ENCODE peak calls at places on chromosomes 4 and X, in four cellular contexts. One of them, this sample, is unnamed.

GRCh38 chr4:112153222-112153791 is 8.1 kb downstream of the FAM241A start:
- DNase-seq in esophagus muscularis mucosa: no peak
- DNase-seq in upper lobe of left lung: no peak
- DNase-seq in transverse colon: no peak
- DNase-seq in this sample: no peak

GRCh38 chrX:110941906-110942305 is 146.3 kb upstream of the CHRDL1 start:
- DNase-seq in esophagus muscularis mucosa: no peak
- DNase-seq in upper lobe of left lung: no peak
- DNase-seq in transverse colon: no peak
- DNase-seq in this sample: no peak

GRCh38 chrX:103585421-103586313 is at the start of gene TCEAL4:
- DNase-seq in esophagus muscularis mucosa: no peak
- DNase-seq in upper lobe of left lung: peak; percentile 86
- DNase-seq in transverse colon: peak; percentile 68
- DNase-seq in this sample: peak; percentile 80

GRCh38 chr4:93764647-93765246 is 63.8 kb upstream of the ATOH1 start:
- DNase-seq in esophagus muscularis mucosa: no peak
- DNase-seq in upper lobe of left lung: no peak
- DNase-seq in transverse colon: no peak
- DNase-seq in this sample: no peak

GRCh38 chr4:29277381-29277780 is 1442.8 kb upstream of the PCDH7 start:
- DNase-seq in esophagus muscularis mucosa: no peak
- DNase-seq in upper lobe of left lung: no peak
- DNase-seq in transverse colon: no peak
- DNase-seq in this sample: no peak

GRCh38 chr4:3233391-3234071 is 15.4 kb upstream of the MSANTD1 start:
- DNase-seq in esophagus muscularis mucosa: no peak
- DNase-seq in upper lobe of left lung: no peak
- DNase-seq in transverse colon: no peak
- DNase-seq in this sample: no peak

GRCh38 chr4:42151568-42152506 is 618 bp downstream of the BEND4 start:
- DNase-seq in esophagus muscularis mucosa: no peak
- DNase-seq in upper lobe of left lung: peak; percentile 86
- DNase-seq in transverse colon: peak; percentile 51
- DNase-seq in this sample: no peak

GRCh38 chrX:138775501-138775900 is 64.0 kb upstream of the FGF13 start:
- DNase-seq in esophagus muscularis mucosa: no peak
- DNase-seq in upper lobe of left lung: no peak
- DNase-seq in transverse colon: no peak
- DNase-seq in this sample: no peak

GRCh38 chr4:74283614-74284013 is 24.7 kb upstream of the EPGN start:
- DNase-seq in esophagus muscularis mucosa: no peak
- DNase-seq in upper lobe of left lung: no peak
- DNase-seq in transverse colon: no peak
- DNase-seq in this sample: no peak

GRCh38 chrX:56994375-56995270 is 718 bp downstream of the SPIN3 start:
- DNase-seq in esophagus muscularis mucosa: no peak
- DNase-seq in upper lobe of left lung: peak; percentile 48
- DNase-seq in transverse colon: no peak
- DNase-seq in this sample: no peak

GRCh38 chr4:78542373-78542772 is 9.2 kb upstream of the ANXA3 start:
- DNase-seq in esophagus muscularis mucosa: no peak
- DNase-seq in upper lobe of left lung: no peak
- DNase-seq in transverse colon: no peak
- DNase-seq in this sample: no peak

GRCh38 chrX:32408389-32408788 is 803.0 kb downstream of the DMD start:
- DNase-seq in esophagus muscularis mucosa: no peak
- DNase-seq in upper lobe of left lung: no peak
- DNase-seq in transverse colon: no peak
- DNase-seq in this sample: no peak

GRCh38 chrX:17860811-17861495 is at the start of gene RAI2:
- DNase-seq in esophagus muscularis mucosa: no peak
- DNase-seq in upper lobe of left lung: peak; percentile 87
- DNase-seq in transverse colon: peak; percentile 22
- DNase-seq in this sample: peak; percentile 78

GRCh38 chrX:129540068-129540653 is at the start of gene OCRL:
- DNase-seq in esophagus muscularis mucosa: peak; percentile 92
- DNase-seq in upper lobe of left lung: peak; percentile 92
- DNase-seq in transverse colon: peak; percentile 71
- DNase-seq in this sample: peak; percentile 80

GRCh38 chrX:118865231-118865630 is 41.6 kb downstream of the ZCCHC12 start:
- DNase-seq in esophagus muscularis mucosa: no peak
- DNase-seq in upper lobe of left lung: no peak
- DNase-seq in transverse colon: no peak
- DNase-seq in this sample: no peak

GRCh38 chr4:68466751-68467150 is 19.5 kb downstream of the TMPRSS11E start:
- DNase-seq in esophagus muscularis mucosa: no peak
- DNase-seq in upper lobe of left lung: no peak
- DNase-seq in transverse colon: no peak
- DNase-seq in this sample: no peak

GRCh38 chr4:184732126-184732525 is 1.8 kb downstream of the CENPU start:
- DNase-seq in esophagus muscularis mucosa: no peak
- DNase-seq in upper lobe of left lung: no peak
- DNase-seq in transverse colon: no peak
- DNase-seq in this sample: no peak

GRCh38 chr4:53942712-53943111 is 121.7 kb downstream of the CHIC2 start:
- DNase-seq in esophagus muscularis mucosa: no peak
- DNase-seq in upper lobe of left lung: no peak
- DNase-seq in transverse colon: no peak
- DNase-seq in this sample: no peak

GRCh38 chrX:69493193-69493592 is 10.9 kb upstream of the NALF2 start:
- DNase-seq in esophagus muscularis mucosa: no peak
- DNase-seq in upper lobe of left lung: no peak
- DNase-seq in transverse colon: peak; percentile 22
- DNase-seq in this sample: no peak

GRCh38 chr4:150136481-150136880 is 58.2 kb downstream of the DCLK2 start:
- DNase-seq in esophagus muscularis mucosa: no peak
- DNase-seq in upper lobe of left lung: no peak
- DNase-seq in transverse colon: no peak
- DNase-seq in this sample: no peak

GRCh38 chrX:31497086-31497485 is 425.2 kb upstream of the FTHL17 start:
- DNase-seq in esophagus muscularis mucosa: no peak
- DNase-seq in upper lobe of left lung: no peak
- DNase-seq in transverse colon: no peak
- DNase-seq in this sample: no peak

GRCh38 chr4:156633846-156634245 is 337.8 kb downstream of the PDGFC start:
- DNase-seq in esophagus muscularis mucosa: no peak
- DNase-seq in upper lobe of left lung: no peak
- DNase-seq in transverse colon: no peak
- DNase-seq in this sample: no peak

GRCh38 chrX:148271263-148271662 is 229.2 kb upstream of the AFF2 start:
- DNase-seq in esophagus muscularis mucosa: no peak
- DNase-seq in upper lobe of left lung: no peak
- DNase-seq in transverse colon: no peak
- DNase-seq in this sample: no peak

GRCh38 chr4:61212788-61213187 is 12.7 kb downstream of the ADGRL3 start:
- DNase-seq in esophagus muscularis mucosa: no peak
- DNase-seq in upper lobe of left lung: no peak
- DNase-seq in transverse colon: no peak
- DNase-seq in this sample: no peak

GRCh38 chr4:33302298-33302697 is 2582.1 kb downstream of the PCDH7 start:
- DNase-seq in esophagus muscularis mucosa: no peak
- DNase-seq in upper lobe of left lung: no peak
- DNase-seq in transverse colon: no peak
- DNase-seq in this sample: no peak

GRCh38 chrX:57596109-57596870 is 4.5 kb downstream of the ZXDB start:
- DNase-seq in esophagus muscularis mucosa: no peak
- DNase-seq in upper lobe of left lung: no peak
- DNase-seq in transverse colon: no peak
- DNase-seq in this sample: no peak

GRCh38 chr4:151031831-151032605 is 16.9 kb upstream of the LRBA start:
- DNase-seq in esophagus muscularis mucosa: no peak
- DNase-seq in upper lobe of left lung: no peak
- DNase-seq in transverse colon: no peak
- DNase-seq in this sample: no peak

GRCh38 chrX:54042609-54043010 is 1.7 kb downstream of the PHF8 start:
- DNase-seq in esophagus muscularis mucosa: peak; percentile 89
- DNase-seq in upper lobe of left lung: peak; percentile 56
- DNase-seq in transverse colon: peak; percentile 33
- DNase-seq in this sample: no peak

GRCh38 chrX:136961594-136962135 is 72.1 kb downstream of the GPR101 start:
- DNase-seq in esophagus muscularis mucosa: no peak
- DNase-seq in upper lobe of left lung: no peak
- DNase-seq in transverse colon: no peak
- DNase-seq in this sample: no peak

GRCh38 chr4:4950891-4951290 is 68.4 kb downstream of the CYTL1 start:
- DNase-seq in esophagus muscularis mucosa: peak; percentile 66
- DNase-seq in upper lobe of left lung: peak; percentile 18
- DNase-seq in transverse colon: no peak
- DNase-seq in this sample: no peak

GRCh38 chrX:17860179-17860780 is 818 bp downstream of the RAI2 start:
- DNase-seq in esophagus muscularis mucosa: no peak
- DNase-seq in upper lobe of left lung: peak; percentile 73
- DNase-seq in transverse colon: no peak
- DNase-seq in this sample: no peak

GRCh38 chr4:6854098-6854744 is 55.4 kb upstream of the TBC1D14 start:
- DNase-seq in esophagus muscularis mucosa: no peak
- DNase-seq in upper lobe of left lung: no peak
- DNase-seq in transverse colon: no peak
- DNase-seq in this sample: no peak

GRCh38 chr4:6858997-6859396 is 50.6 kb upstream of the TBC1D14 start:
- DNase-seq in esophagus muscularis mucosa: no peak
- DNase-seq in upper lobe of left lung: no peak
- DNase-seq in transverse colon: no peak
- DNase-seq in this sample: no peak

GRCh38 chr4:6857009-6857882 is 52.4 kb upstream of the TBC1D14 start:
- DNase-seq in esophagus muscularis mucosa: no peak
- DNase-seq in upper lobe of left lung: no peak
- DNase-seq in transverse colon: no peak
- DNase-seq in this sample: no peak

GRCh38 chr4:6856391-6856790 is 53.2 kb upstream of the TBC1D14 start:
- DNase-seq in esophagus muscularis mucosa: no peak
- DNase-seq in upper lobe of left lung: no peak
- DNase-seq in transverse colon: no peak
- DNase-seq in this sample: no peak

GRCh38 chr4:6855692-6856297 is 53.8 kb upstream of the TBC1D14 start:
- DNase-seq in esophagus muscularis mucosa: no peak
- DNase-seq in upper lobe of left lung: no peak
- DNase-seq in transverse colon: no peak
- DNase-seq in this sample: no peak
- TF ChIP-seq EP300 in esophagus muscularis mucosa: no peak
- TF ChIP-seq EP300 in upper lobe of left lung: no peak
- TF ChIP-seq EP300 in transverse colon: no peak
- TF ChIP-seq EP300 in this sample: no peak

GRCh38 chrX:123361371-123361770 is 177.3 kb downstream of the GRIA3 start:
- DNase-seq in esophagus muscularis mucosa: no peak
- DNase-seq in upper lobe of left lung: no peak
- DNase-seq in transverse colon: no peak
- DNase-seq in this sample: no peak
- TF ChIP-seq POLR2AphosphoS5 in esophagus muscularis mucosa: no peak
- TF ChIP-seq POLR2AphosphoS5 in upper lobe of left lung: no peak
- TF ChIP-seq POLR2AphosphoS5 in transverse colon: no peak
- TF ChIP-seq POLR2AphosphoS5 in this sample: no peak

GRCh38 chrX:45200741-45201234 is at the start of gene DIPK2B:
- DNase-seq in esophagus muscularis mucosa: no peak
- DNase-seq in upper lobe of left lung: peak; percentile 41
- DNase-seq in transverse colon: no peak
- DNase-seq in this sample: no peak
- TF ChIP-seq POLR2A in esophagus muscularis mucosa: no peak
- TF ChIP-seq POLR2A in upper lobe of left lung: no peak
- TF ChIP-seq POLR2A in transverse colon: no peak
- TF ChIP-seq POLR2A in this sample: no peak

DNA sequence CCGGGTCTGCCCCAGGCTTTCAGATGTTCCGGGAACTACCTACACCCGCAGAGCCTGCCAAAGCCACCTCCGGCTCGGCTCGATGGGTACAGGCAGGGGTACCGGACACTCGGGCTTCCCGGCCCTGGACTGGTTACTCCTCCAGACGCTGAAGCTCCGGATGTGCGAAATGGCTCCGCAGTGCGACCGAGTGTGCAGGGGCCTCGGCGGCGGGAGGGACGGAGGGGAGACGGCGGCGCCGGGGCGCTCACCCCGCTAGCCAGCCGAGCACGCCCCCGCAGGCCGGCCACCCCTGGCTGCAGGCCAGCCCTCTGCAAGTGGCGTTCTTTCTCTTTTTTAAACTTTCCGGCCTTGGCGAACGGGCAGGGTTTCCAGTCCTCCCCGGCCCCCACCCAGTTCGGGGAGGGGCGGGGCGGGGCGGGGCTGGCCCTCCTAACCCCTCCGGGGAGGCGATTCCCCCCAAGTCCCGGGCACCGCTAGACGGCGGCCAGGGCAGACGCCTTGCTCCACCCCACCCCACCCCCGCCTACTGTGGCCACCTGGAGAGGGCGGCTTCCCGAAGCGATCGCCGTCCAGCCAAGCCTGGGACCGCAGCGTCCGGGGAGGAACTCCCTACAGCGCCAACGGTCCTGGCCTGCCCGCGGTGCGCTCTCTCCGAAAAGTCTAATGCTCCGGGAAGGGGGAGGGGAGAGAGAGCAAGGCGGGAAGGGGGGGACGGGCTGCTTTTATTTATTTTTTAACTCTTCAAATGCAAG is 7.5 kb downstream of the BCOR start:
- DNase-seq in esophagus muscularis mucosa: no peak
- DNase-seq in upper lobe of left lung: peak; percentile 88
- DNase-seq in transverse colon: peak; percentile 43
- DNase-seq in this sample: no peak
- TF ChIP-seq EP300 in esophagus muscularis mucosa: no peak
- TF ChIP-seq EP300 in upper lobe of left lung: no peak
- TF ChIP-seq EP300 in transverse colon: no peak
- TF ChIP-seq EP300 in this sample: no peak

DNA sequence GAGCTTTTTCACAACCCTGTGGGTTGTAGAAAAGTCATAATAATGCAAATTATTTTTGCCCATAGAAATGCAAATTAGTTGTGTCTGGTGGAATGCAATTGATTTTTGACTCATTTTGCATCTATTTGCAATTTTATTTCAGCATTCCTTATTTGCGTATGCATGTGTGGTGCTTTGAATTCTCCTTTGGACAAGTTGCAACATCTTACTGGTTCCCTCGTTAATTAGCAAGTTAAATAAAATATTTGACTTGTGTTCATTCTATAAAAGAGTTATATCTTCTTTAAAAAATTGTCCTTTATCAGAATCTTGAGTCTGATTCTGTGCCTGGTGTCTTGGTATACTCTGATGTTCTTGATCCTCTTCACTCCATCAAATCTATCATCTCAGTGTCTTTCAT is 297.4 kb upstream of the CASK start:
- DNase-seq in esophagus muscularis mucosa: no peak
- DNase-seq in upper lobe of left lung: no peak
- DNase-seq in transverse colon: no peak
- DNase-seq in this sample: no peak
- TF ChIP-seq POLR2AphosphoS5 in esophagus muscularis mucosa: no peak
- TF ChIP-seq POLR2AphosphoS5 in upper lobe of left lung: no peak
- TF ChIP-seq POLR2AphosphoS5 in transverse colon: no peak
- TF ChIP-seq POLR2AphosphoS5 in this sample: no peak

GRCh38 chr4:39044364-39044946 is 12.2 kb upstream of the TMEM156 start:
- DNase-seq in esophagus muscularis mucosa: peak; percentile 98
- DNase-seq in upper lobe of left lung: peak; percentile 97
- DNase-seq in transverse colon: peak; percentile 94
- DNase-seq in this sample: peak; percentile 94
- TF ChIP-seq POLR2A in esophagus muscularis mucosa: no peak
- TF ChIP-seq POLR2A in upper lobe of left lung: peak; percentile 34
- TF ChIP-seq POLR2A in transverse colon: peak; percentile 8
- TF ChIP-seq POLR2A in this sample: no peak

GRCh38 chr4:107349266-107349665 is 313.2 kb upstream of the DKK2 start:
- DNase-seq in esophagus muscularis mucosa: no peak
- DNase-seq in upper lobe of left lung: no peak
- DNase-seq in transverse colon: no peak
- DNase-seq in this sample: no peak
- TF ChIP-seq EP300 in esophagus muscularis mucosa: no peak
- TF ChIP-seq EP300 in upper lobe of left lung: no peak
- TF ChIP-seq EP300 in transverse colon: no peak
- TF ChIP-seq EP300 in this sample: no peak